ENCODE peak calls at places on chromosomes 3 and 15, in seven cellular contexts. B is dorsolateral prefrontal cortex, R is left ventricle myocardium inferior, Z is HepG2, V is OCI-LY7, C is progenitor cell of endocrine pancreas, J is GM10248. D is an unnamed sample.

GRCh38 chr3:56688191-56688590 is 5.1 kb upstream of the TASOR start:
- DNase-seq in B (no peak), R (no peak), Z (no peak), V (no peak), C (no peak), J (peak), D (no peak)

GRCh38 chr3:101928890-101929289 is 79.6 kb downstream of the NFKBIZ start:
- DNase-seq in B (no peak), R (no peak), Z (no peak), V (no peak), C (no peak), J (no peak), D (no peak)

GRCh38 chr3:10399634-10400033 is 78.7 kb upstream of the SEC13 start:
- DNase-seq in B (no peak), R (no peak), Z (no peak), V (no peak), C (no peak), J (no peak), D (no peak)

GRCh38 chr3:162719684-162720341 is 1223.2 kb downstream of the OTOL1 start:
- DNase-seq in B (no peak), R (no peak), Z (no peak), V (no peak), C (no peak), J (no peak), D (no peak)

GRCh38 chr3:12574131-12574530 is 17.2 kb downstream of the MKRN2 start:
- DNase-seq in B (no peak), R (no peak), Z (no peak), V (no peak), C (no peak), J (no peak), D (no peak)

GRCh38 chr3:188082040-188082439 is 71.9 kb upstream of the LPP start:
- DNase-seq in B (no peak), R (no peak), Z (no peak), V (no peak), C (no peak), J (no peak), D (no peak)

GRCh38 chr3:72375237-72376154 is 472.7 kb downstream of the SHQ1 start:
- DNase-seq in B (no peak), R (no peak), Z (no peak), V (no peak), C (no peak), J (peak), D (no peak)

GRCh38 chr3:119181765-119182164 is 8.4 kb downstream of the UPK1B start:
- DNase-seq in B (no peak), R (no peak), Z (no peak), V (no peak), C (no peak), J (no peak), D (no peak)

GRCh38 chr3:152499796-152500385 is 231.2 kb downstream of the MBNL1 start:
- DNase-seq in B (no peak), R (no peak), Z (no peak), V (no peak), C (no peak), J (no peak), D (no peak)

GRCh38 chr3:144162042-144162441 is 190.4 kb downstream of the DIPK2A start:
- DNase-seq in B (no peak), R (no peak), Z (peak), V (no peak), C (no peak), J (no peak), D (no peak)

GRCh38 chr15:101159096-101159935 is 92.5 kb downstream of the CHSY1 start:
- DNase-seq in B (no peak), R (no peak), Z (no peak), V (no peak), C (no peak), J (no peak), D (no peak)

GRCh38 chr3:142795332-142795731 is 71.5 kb downstream of the TRPC1 start:
- DNase-seq in B (no peak), R (no peak), Z (no peak), V (no peak), C (no peak), J (no peak), D (no peak)

GRCh38 chr3:154018100-154018696 is 103.0 kb upstream of the ARHGEF26 start:
- DNase-seq in B (no peak), R (no peak), Z (peak), V (peak), C (peak), J (peak), D (no peak)

GRCh38 chr3:44962606-44963393 is 13.2 kb downstream of the ZDHHC3 start:
- DNase-seq in B (no peak), R (no peak), Z (no peak), V (no peak), C (no peak), J (no peak), D (no peak)

GRCh38 chr3:184730924-184731323 is 19.1 kb upstream of the MAGEF1 start:
- DNase-seq in B (no peak), R (no peak), Z (no peak), V (no peak), C (no peak), J (no peak), D (no peak)

GRCh38 chr3:138354376-138354775 is 6.0 kb downstream of the MRAS start:
- DNase-seq in B (no peak), R (no peak), Z (no peak), V (no peak), C (no peak), J (no peak), D (no peak)

GRCh38 chr3:102526865-102527264 is 92.0 kb downstream of the ZPLD1 start:
- DNase-seq in B (no peak), R (no peak), Z (no peak), V (no peak), C (no peak), J (no peak), D (no peak)

GRCh38 chr3:10745392-10745791 is 70.6 kb upstream of the SLC6A11 start:
- DNase-seq in B (no peak), R (no peak), Z (no peak), V (no peak), C (no peak), J (no peak), D (no peak)

GRCh38 chr3:66910721-66911120 is 87.4 kb upstream of the KBTBD8 start:
- DNase-seq in B (no peak), R (no peak), Z (no peak), V (no peak), C (no peak), J (no peak), D (no peak)

GRCh38 chr15:68726246-68726645 is 94.4 kb downstream of the ANP32A start:
- DNase-seq in B (no peak), R (no peak), Z (no peak), V (no peak), C (no peak), J (no peak), D (no peak)
- TF ChIP-seq CTCF in B (no peak), R (no peak), Z (no peak), V (no peak), C (no peak), J (no peak), D (no peak)

GRCh38 chr3:126259411-126260391 is 79.3 kb upstream of the ALDH1L1 start:
- DNase-seq in B (peak), R (peak), Z (peak), V (peak), C (no peak), J (no peak), D (no peak)
- TF ChIP-seq CTCF in B (peak), R (peak), Z (peak), V (peak), C (peak), J (peak), D (peak)

GRCh38 chr3:180804871-180805430 is 107.5 kb upstream of the FXR1 start:
- DNase-seq in B (no peak), R (no peak), Z (peak), V (no peak), C (no peak), J (no peak), D (no peak)

GRCh38 chr3:180802837-180803236 is 109.6 kb upstream of the FXR1 start:
- DNase-seq in B (no peak), R (no peak), Z (peak), V (peak), C (no peak), J (no peak), D (no peak)
- TF ChIP-seq CTCF in B (peak), R (peak), Z (peak), V (peak), C (peak), J (peak), D (peak)

DNA sequence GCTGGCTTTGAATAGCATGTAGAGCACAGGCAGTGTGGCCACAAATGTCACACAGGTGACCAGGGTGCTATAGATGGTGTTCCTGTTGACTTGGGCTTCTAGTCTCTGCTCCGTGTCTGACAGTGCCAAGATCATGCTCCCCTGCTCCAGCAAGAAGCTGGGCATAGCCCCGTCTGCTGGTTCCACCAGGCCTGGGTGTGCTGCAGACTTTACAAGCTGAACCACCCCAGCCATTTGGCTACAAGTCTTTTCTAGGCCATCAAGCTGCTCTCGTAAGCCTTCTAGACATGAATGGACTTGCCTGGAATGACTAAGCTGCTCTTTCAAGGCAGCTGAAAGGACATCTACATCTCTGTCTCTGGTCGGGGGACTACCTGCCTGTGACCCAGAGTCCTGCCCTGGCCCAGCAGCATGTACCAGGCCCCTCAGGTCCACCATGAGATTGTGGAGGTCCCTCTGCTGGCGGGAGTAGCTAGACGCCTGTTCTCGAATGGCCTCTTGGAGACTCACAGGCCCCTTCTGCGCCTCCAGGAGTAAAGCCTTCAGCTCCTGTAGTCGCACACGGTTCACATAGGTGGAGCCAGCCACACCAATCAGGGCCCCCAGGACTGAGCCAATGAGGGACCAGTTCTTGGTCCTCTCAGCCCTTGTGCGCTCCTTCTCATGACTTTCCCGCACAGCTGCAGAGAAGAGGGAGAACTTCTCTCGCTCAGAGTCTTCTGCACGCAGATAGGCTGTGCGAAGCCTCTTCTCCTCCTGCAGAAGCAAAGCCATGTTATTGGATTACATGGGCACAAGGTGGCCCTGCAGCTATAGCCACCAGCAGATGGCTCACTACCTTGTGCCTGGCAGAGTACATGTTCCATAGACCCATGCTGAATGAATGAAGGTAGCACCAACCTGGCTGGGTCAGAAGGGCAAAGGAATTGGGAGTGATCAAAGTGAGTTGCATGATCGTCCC is 2.8 kb upstream of the PLXNB1 start:
- DNase-seq in B (peak), R (no peak), Z (no peak), V (peak), C (no peak), J (no peak), D (peak)
- TF ChIP-seq CTCF in B (no peak), R (peak), Z (peak), V (peak), C (peak), J (peak), D (peak)

DNA sequence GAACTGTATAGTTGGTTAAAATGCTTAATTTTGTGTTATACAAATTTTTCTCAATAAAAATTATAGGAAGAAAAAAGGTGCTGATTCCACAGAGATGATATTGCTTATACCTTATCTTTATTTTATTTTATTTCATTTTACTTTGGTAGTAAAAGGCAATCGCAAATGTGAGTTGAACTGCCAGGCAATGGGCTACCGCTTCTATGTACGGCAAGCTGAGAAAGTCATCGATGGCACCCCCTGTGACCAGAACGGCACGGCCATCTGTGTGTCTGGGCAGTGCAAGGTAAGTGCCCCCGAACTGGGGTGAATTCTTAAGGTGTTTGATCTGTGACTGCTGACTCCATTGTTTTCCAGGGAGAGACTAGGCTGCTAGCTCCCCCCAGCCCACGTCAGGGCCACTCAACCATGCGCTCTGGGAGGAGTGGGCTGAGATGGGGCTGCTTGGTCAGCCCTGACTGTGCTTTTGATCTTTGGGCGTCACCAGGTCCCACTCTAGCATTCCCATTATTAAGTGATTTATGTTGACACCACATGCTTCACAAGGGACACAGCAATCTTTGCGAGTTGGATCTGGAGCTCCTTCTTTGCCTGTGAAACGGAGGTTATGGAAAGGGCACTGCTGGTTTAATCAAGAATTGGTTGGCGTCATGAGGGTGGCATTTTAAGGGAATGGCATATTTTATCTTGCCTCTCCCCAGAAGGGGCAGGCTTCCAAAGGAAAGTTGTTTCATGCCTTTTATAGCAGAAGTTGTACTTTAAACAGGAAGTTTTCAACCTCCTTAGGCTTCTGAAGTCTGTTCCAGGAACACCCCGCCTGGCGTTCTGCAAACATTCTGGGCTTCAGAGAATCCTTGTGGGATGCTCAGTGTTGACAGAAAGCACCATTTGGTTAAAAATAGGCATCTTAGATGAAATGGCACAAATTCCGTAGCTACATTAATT is 296.5 kb downstream of the THSD4 start:
- DNase-seq in B (no peak), R (no peak), Z (no peak), V (no peak), C (no peak), J (no peak), D (no peak)
- TF ChIP-seq CTCF in B (no peak), R (peak), Z (no peak), V (no peak), C (no peak), J (no peak), D (no peak)

GRCh38 chr3:128929364-128929763 is 49.9 kb downstream of the ACAD9 start:
- DNase-seq in B (no peak), R (no peak), Z (no peak), V (no peak), C (no peak), J (no peak), D (no peak)

GRCh38 chr3:128919988-128920387 is 40.6 kb downstream of the ACAD9 start:
- DNase-seq in B (no peak), R (no peak), Z (no peak), V (no peak), C (no peak), J (no peak), D (no peak)

GRCh38 chr3:128922804-128923459 is 43.5 kb downstream of the ACAD9 start:
- DNase-seq in B (no peak), R (no peak), Z (no peak), V (no peak), C (no peak), J (no peak), D (no peak)

DNA sequence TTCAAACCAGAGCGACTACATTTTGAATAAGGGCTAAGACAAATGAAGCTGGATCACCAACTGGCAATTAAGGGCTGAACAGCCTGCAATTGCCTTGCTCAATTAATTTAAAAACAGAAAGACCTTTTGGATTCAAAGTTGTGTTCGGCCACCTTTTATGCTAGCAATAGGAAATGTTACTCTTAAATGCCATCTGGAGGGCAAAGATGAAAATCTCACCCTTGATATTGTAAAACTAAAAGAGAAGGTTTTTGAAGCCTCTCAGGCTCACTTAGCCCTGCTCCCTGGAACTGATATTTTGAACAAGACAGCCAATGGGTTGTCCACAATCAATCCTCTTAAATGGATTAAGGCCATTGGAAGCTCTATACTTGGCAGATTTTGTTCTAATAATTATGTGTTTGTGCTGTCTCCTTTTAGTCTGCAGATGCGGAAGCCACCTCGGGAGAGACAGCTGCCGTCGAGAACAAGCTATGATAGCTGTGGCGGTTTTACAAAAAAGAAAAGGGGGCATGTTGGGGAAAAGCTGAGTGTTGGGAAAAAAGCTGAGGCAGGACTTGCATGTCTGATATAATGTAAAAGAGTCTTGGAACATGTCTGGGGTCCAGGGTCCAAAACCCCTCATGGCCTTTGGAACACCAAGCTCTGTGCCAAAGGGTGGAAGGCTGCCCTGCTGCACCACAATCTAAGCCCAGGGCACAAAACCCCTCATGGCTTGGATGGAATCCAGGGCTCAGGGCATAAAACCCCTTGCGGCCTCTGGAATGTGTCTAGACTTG is 44.4 kb downstream of the ACAD9 start:
- DNase-seq in B (no peak), R (no peak), Z (no peak), V (no peak), C (no peak), J (no peak), D (no peak)
- TF ChIP-seq CTCF in B (no peak), R (no peak), Z (no peak), V (peak), C (no peak), J (no peak), D (no peak)

GRCh38 chr15:73965094-73965729 is 26.9 kb downstream of the STOML1 start:
- DNase-seq in B (no peak), R (no peak), Z (no peak), V (peak), C (no peak), J (no peak), D (no peak)
- TF ChIP-seq CTCF in B (no peak), R (no peak), Z (no peak), V (peak), C (no peak), J (no peak), D (no peak)

GRCh38 chr15:80982205-80982604 is 7.4 kb downstream of the MESD start:
- DNase-seq in B (no peak), R (no peak), Z (no peak), V (no peak), C (no peak), J (peak), D (no peak)
- TF ChIP-seq CTCF in B (no peak), R (no peak), Z (no peak), V (peak), C (no peak), J (peak), D (no peak)

DNA sequence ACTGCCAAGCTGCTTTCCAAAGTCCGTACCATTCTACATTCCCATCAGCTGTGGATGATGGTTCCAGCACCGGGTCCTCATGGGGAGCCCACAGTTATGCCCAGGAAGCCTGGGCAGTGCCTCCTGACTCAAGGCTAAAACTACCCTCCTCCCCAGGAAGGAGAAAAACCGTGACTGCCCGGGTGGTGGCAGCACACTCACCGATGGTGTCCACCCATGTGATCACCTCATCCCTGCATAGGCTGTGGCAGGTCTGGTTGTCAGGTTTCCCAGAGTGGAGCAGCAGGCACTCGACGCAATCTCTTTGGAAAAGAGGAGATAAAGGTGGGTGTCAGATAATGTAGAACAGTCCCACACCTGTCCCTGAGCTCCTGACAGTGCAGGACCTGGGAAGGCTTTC is 38.6 kb downstream of the UMPS start:
- DNase-seq in B (no peak), R (no peak), Z (peak), V (no peak), C (no peak), J (peak), D (no peak)
- TF ChIP-seq CTCF in B (no peak), R (peak), Z (peak), V (peak), C (peak), J (peak), D (peak)

GRCh38 chr3:70049761-70050160 is 50.2 kb downstream of the SAMMSON start:
- DNase-seq in B (no peak), R (no peak), Z (no peak), V (no peak), C (no peak), J (no peak), D (no peak)
- TF ChIP-seq CTCF in B (no peak), R (no peak), Z (no peak), V (no peak), C (no peak), J (no peak), D (no peak)